ENCODE peak calls at places on chromosomes 13 and 19, in six cellular contexts. T is IMR-90, F is H9, K is H1, H is neuronal stem cell, C is mesendoderm. S is an unnamed sample.

GRCh38 chr19:11971045-11971444 is 6.2 kb downstream of the ZNF763 start:
- DNase-seq in T (no peak), F (no peak), K (no peak), H (no peak), C (no peak), S (no peak)

GRCh38 chr19:49447485-49448431 is 3.9 kb downstream of the PIH1D1 start:
- DNase-seq in T (peak), F (peak), K (peak), H (no peak), C (peak), S (no peak)

GRCh38 chr13:26440111-26440510 is 117.4 kb upstream of the WASF3 start:
- DNase-seq in T (peak), F (no peak), K (no peak), H (no peak), C (no peak), S (peak)

GRCh38 chr19:47124937-47125668 is 5.5 kb upstream of the SAE1 start:
- DNase-seq in T (peak), F (peak), K (no peak), H (peak), C (peak), S (peak)

GRCh38 chr19:48963371-48964204 is 1.5 kb upstream of the FTL start:
- DNase-seq in T (peak), F (peak), K (peak), H (peak), C (peak), S (peak)

GRCh38 chr19:56966225-56966696 is 125.7 kb upstream of the PEG3 start:
- DNase-seq in T (no peak), F (no peak), K (no peak), H (no peak), C (peak), S (no peak)

GRCh38 chr19:45515081-45515624 is 7.9 kb downstream of the VASP start:
- DNase-seq in T (no peak), F (no peak), K (no peak), H (no peak), C (no peak), S (no peak)

GRCh38 chr13:41675306-41675705 is 218.0 kb downstream of the RGCC start:
- DNase-seq in T (no peak), F (no peak), K (no peak), H (no peak), C (no peak), S (no peak)

GRCh38 chr19:58001895-58002369 is 688 bp downstream of the ZNF606 start:
- DNase-seq in T (peak), F (no peak), K (no peak), H (no peak), C (peak), S (peak)

GRCh38 chr19:46288896-46289588 is 7.8 kb upstream of the HIF3A start:
- DNase-seq in T (peak), F (no peak), K (no peak), H (no peak), C (no peak), S (peak)

GRCh38 chr13:89891416-89891815 is 1456.1 kb upstream of the MIR17HG start:
- DNase-seq in T (no peak), F (no peak), K (no peak), H (no peak), C (no peak), S (no peak)

GRCh38 chr13:113777311-113778260 is 18.6 kb downstream of the TMEM255B start:
- DNase-seq in T (peak), F (peak), K (peak), H (peak), C (peak), S (peak)

GRCh38 chr19:36009220-36009619 is 607 bp upstream of the SYNE4 start:
- DNase-seq in T (peak), F (peak), K (peak), H (peak), C (peak), S (peak)

GRCh38 chr13:106348032-106348431 is 187.4 kb downstream of the EFNB2 start:
- DNase-seq in T (peak), F (no peak), K (no peak), H (peak), C (peak), S (peak)

GRCh38 chr13:77876176-77876575 is 42.5 kb downstream of the EDNRB start:
- DNase-seq in T (peak), F (no peak), K (no peak), H (no peak), C (no peak), S (peak)

GRCh38 chr19:27796073-27796472 is 1416.9 kb downstream of the UQCRFS1 start:
- DNase-seq in T (no peak), F (no peak), K (no peak), H (no peak), C (no peak), S (no peak)

GRCh38 chr19:2983351-2984195 is 6.2 kb downstream of the TLE6 start:
- DNase-seq in T (peak), F (peak), K (peak), H (no peak), C (peak), S (peak)

GRCh38 chr13:69857188-69857821 is 250.3 kb upstream of the ATXN8OS start:
- DNase-seq in T (peak), F (no peak), K (no peak), H (peak), C (peak), S (peak)

GRCh38 chr19:43618921-43619261 is 538 bp downstream of the ZNF428 start:
- DNase-seq in T (peak), F (no peak), K (no peak), H (no peak), C (no peak), S (no peak)

GRCh38 chr19:38849147-38849745 is 540 bp downstream of the HNRNPL start:
- DNase-seq in T (peak), F (peak), K (peak), H (peak), C (peak), S (peak)

GRCh38 chr13:79589605-79590511 is 108.9 kb downstream of the NDFIP2 start:
- DNase-seq in T (no peak), F (no peak), K (no peak), H (no peak), C (no peak), S (no peak)

GRCh38 chr19:50785329-50785922 is 4.8 kb upstream of the ACP4 start:
- DNase-seq in T (no peak), F (no peak), K (no peak), H (no peak), C (no peak), S (no peak)
- H2BK15ac ChIP-seq in T (no peak), F (no peak), K (no peak), H (no peak), C (no peak), S (no peak)

GRCh38 chr13:44309771-44310767 is 63.6 kb upstream of the SERP2 start:
- DNase-seq in T (no peak), F (no peak), K (no peak), H (no peak), C (no peak), S (no peak)

GRCh38 chr13:44312898-44313551 is 60.6 kb upstream of the SERP2 start:
- DNase-seq in T (peak), F (no peak), K (no peak), H (no peak), C (no peak), S (peak)

GRCh38 chr13:44312131-44312530 is 61.5 kb upstream of the SERP2 start:
- DNase-seq in T (no peak), F (no peak), K (no peak), H (no peak), C (no peak), S (no peak)

GRCh38 chr13:44311011-44311481 is 62.6 kb upstream of the SERP2 start:
- DNase-seq in T (peak), F (no peak), K (no peak), H (no peak), C (no peak), S (no peak)

DNA sequence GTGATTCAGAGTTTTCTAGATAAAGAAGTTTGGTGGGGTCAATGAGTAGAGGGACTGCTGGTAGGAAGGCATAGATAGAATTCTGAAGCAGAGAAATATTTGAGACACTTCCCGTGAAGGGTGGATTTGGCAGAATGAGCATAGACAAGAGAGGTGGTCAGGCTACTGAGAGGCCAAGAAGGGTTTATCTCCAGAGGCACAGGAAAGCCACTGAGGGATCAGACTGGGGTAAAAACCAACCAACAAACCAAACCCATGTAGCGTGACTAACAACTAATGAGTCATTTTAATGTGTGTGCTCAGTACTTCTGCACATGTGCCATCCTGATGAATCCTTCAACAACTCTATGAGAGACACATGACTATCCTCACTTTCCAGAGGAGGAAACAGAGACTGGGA is 60.0 kb upstream of the SERP2 start:
- DNase-seq in T (peak), F (no peak), K (no peak), H (no peak), C (no peak), S (peak)
- H3K27ac ChIP-seq in T (peak), F (no peak), K (no peak), H (no peak), C (no peak), S (peak)

GRCh38 chr19:10316229-10317044 is 622 bp upstream of the FDX2 start:
- DNase-seq in T (no peak), F (no peak), K (no peak), H (no peak), C (no peak), S (no peak)
- H2BK15ac ChIP-seq in T (no peak), F (no peak), K (no peak), H (no peak), C (no peak), S (no peak)

DNA sequence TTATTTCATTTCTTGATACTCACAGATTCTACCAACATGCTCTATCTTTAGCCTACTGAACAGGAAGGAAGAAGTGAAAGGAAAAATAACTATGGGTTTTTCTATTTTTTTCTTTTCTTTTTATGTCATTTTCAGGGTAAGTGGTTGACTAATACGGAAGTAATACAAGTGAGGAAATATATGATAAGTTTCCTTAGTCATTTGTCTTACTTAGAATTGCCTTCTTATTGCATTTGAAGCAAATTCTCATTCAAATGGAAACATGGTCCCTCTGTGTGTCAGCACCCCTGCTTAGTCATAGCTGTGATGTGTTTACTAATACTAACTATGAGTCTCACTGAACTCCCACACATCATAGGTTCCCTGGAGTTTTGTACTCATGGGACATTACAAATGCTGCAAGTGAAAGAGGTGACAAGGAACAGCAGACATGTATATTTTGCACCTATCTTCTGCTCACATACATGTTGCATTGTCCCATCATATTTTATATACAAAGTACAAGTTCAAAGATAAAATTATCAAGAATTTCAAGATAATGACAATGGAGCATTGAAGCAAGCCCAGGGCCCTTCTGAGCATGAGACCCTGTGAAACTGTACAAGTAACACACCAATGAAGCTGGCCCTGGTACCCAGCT is 60.1 kb downstream of the DCT start:
- DNase-seq in T (peak), F (no peak), K (no peak), H (no peak), C (no peak), S (peak)
- H3K27ac ChIP-seq in T (no peak), F (no peak), K (no peak), H (no peak), C (no peak), S (no peak)

GRCh38 chr13:110652755-110653154 is 37.4 kb downstream of the NAXD start:
- DNase-seq in T (no peak), F (no peak), K (no peak), H (no peak), C (no peak), S (no peak)
- H2BK15ac ChIP-seq in T (no peak), F (no peak), K (no peak), H (no peak), C (no peak), S (no peak)

GRCh38 chr19:5953034-5953589 is 24.8 kb downstream of the RANBP3 start:
- DNase-seq in T (peak), F (no peak), K (no peak), H (no peak), C (no peak), S (peak)
- H3K27ac ChIP-seq in T (peak), F (no peak), K (no peak), H (no peak), C (peak), S (no peak)

GRCh38 chr13:22076658-22077057 is 405.8 kb downstream of the FGF9 start:
- DNase-seq in T (no peak), F (no peak), K (no peak), H (no peak), C (no peak), S (no peak)
- H2BK15ac ChIP-seq in T (no peak), F (no peak), K (no peak), H (no peak), C (no peak), S (no peak)

GRCh38 chr13:45121421-45121820 is 1.1 kb downstream of the GTF2F2 start:
- DNase-seq in T (peak), F (no peak), K (no peak), H (no peak), C (peak), S (peak)

GRCh38 chr13:45119990-45120864 is at the start of gene GTF2F2:
- DNase-seq in T (peak), F (peak), K (peak), H (peak), C (peak), S (peak)

GRCh38 chr13:45120967-45121366 is 657 bp downstream of the GTF2F2 start:
- DNase-seq in T (no peak), F (no peak), K (no peak), H (no peak), C (no peak), S (no peak)

GRCh38 chr13:45122941-45123340 is 2.6 kb downstream of the GTF2F2 start:
- DNase-seq in T (no peak), F (no peak), K (no peak), H (no peak), C (no peak), S (no peak)

DNA sequence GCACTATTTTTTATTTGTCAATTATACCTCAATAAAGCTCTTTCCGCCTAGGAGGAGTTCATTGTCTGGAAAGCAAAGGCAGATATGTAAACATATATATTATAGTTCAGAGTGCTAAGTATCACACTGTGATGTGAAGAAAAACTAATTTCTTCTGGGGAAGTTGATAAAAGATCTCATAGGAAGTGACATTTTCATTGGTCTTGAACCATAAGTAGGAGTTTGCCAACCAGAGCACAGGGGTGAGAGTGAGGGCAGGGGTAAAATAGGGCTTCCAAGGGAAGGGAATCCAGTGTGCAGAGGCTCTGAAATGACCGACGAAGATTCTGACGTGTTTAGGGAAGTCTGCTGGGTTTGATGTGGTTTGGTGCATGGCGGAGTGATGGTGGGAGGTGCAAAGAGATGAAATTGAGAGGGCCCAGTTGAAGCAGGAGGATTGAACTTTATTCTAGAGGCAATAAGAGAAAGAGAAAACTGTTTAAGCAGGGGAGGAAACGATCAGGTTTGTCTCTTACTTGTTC is 781 bp upstream of the GTF2F2 start:
- DNase-seq in T (peak), F (no peak), K (no peak), H (no peak), C (no peak), S (peak)
- H3K27ac ChIP-seq in T (peak), F (no peak), K (no peak), H (no peak), C (no peak), S (peak)

DNA sequence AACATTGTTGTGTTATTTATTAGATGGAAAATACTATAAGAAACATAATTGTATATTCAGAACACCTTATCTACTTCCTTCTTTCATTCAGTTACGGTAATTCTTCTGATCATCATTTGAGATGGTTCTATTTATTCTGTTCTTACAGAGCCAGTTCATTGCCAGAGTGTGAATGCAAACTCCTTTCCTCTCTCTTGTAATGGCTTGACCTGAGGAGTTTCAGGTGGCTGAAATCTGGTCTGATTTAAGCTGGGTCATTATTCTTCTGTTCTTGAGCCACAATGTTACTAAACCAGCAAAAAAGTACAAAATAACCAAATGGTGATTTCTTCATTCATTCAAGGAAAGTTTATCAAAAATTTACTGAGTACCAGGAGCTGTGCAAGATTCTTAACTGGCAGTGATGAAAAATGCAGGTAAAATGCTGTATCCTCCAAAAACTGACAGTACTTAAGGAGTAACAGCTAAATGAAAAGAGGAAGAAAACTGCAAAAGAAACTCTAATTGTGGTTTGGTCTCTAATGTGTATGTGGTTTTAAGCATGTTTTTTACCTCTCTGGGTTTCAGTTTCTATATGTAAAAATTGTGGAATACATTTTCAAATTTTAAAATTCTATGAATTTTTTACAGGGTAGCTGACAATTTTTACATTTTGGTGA is 182.4 kb upstream of the UFM1 start:
- DNase-seq in T (no peak), F (no peak), K (no peak), H (no peak), C (no peak), S (no peak)
- H2BK15ac ChIP-seq in T (no peak), F (no peak), K (no peak), H (no peak), C (no peak), S (no peak)

S was measured in mesenchymal stem cell.